ENCODE peak calls at places on chromosomes 12 and 14, in nine cellular contexts. B, G, R, P, H, A, V, C and O are unnamed samples. For H3K4me1, the result is how much of the 10 kb centered on the place peaks cover.

GRCh38 chr14:101369916-101370592 is 191.2 kb upstream of the DIO3 start:
- DNase-seq in P (no peak), A (no peak), C (no peak), V (no peak), R (no peak), G (no peak), H (no peak), B (no peak), O (no peak)

GRCh38 chr14:45249847-45250575 is 3.0 kb downstream of the MIS18BP1 start:
- DNase-seq in C (no peak), B (no peak), R (peak), V (no peak), G (peak), A (no peak), P (peak), H (peak), O (no peak)

GRCh38 chr12:92661269-92661668 is 41.5 kb upstream of the PLEKHG7 start:
- DNase-seq in G (no peak), C (no peak), R (no peak), P (no peak), V (no peak), H (no peak), A (no peak), B (no peak), O (no peak)

GRCh38 chr12:47731723-47732122 is 6.4 kb upstream of the ENDOU start:
- DNase-seq in B (no peak), C (no peak), R (no peak), H (peak), A (no peak), G (no peak), P (no peak), V (no peak), O (no peak)

GRCh38 chr12:128449146-128449894 is 182.3 kb downstream of the TMEM132C start:
- DNase-seq in C (no peak), A (no peak), P (no peak), B (no peak), V (no peak), H (no peak), R (no peak), G (no peak), O (peak)

GRCh38 chr14:61861320-61861865 is 99.2 kb downstream of the SNAPC1 start:
- DNase-seq in H (no peak), R (no peak), G (no peak), A (no peak), B (no peak), C (no peak), P (no peak), V (no peak), O (peak)

GRCh38 chr14:21069388-21070082 is 569 bp upstream of the ARHGEF40 start:
- DNase-seq in V (peak), P (peak), R (peak), C (peak), G (no peak), A (no peak), B (peak), H (peak), O (peak)

GRCh38 chr14:101948666-101949205 is 15.6 kb upstream of the DYNC1H1 start:
- DNase-seq in B (no peak), P (no peak), H (peak), V (peak), G (no peak), R (peak), C (no peak), A (no peak), O (no peak)

GRCh38 chr14:58955294-58955821 is 233.1 kb upstream of the DAAM1 start:
- DNase-seq in R (no peak), C (no peak), B (no peak), G (no peak), V (no peak), H (no peak), A (no peak), P (no peak), O (no peak)

GRCh38 chr12:131103614-131104463 is 150.1 kb downstream of the ADGRD1 start:
- DNase-seq in B (no peak), H (no peak), R (peak), G (no peak), P (no peak), A (no peak), V (no peak), C (peak), O (no peak)

GRCh38 chr14:39177168-39177545 is 2.1 kb downstream of the PNN start:
- DNase-seq in P (no peak), G (no peak), B (no peak), V (no peak), H (no peak), A (no peak), R (no peak), C (no peak), O (no peak)

GRCh38 chr14:50530794-50531193 is 1.6 kb downstream of the MAP4K5 start:
- DNase-seq in A (no peak), B (no peak), P (no peak), C (no peak), H (peak), G (peak), V (no peak), R (no peak), O (no peak)

GRCh38 chr12:106248177-106248848 is 493 bp upstream of the CKAP4 start:
- DNase-seq in P (peak), V (peak), C (peak), B (peak), A (peak), G (peak), R (peak), H (peak), O (peak)

DNA sequence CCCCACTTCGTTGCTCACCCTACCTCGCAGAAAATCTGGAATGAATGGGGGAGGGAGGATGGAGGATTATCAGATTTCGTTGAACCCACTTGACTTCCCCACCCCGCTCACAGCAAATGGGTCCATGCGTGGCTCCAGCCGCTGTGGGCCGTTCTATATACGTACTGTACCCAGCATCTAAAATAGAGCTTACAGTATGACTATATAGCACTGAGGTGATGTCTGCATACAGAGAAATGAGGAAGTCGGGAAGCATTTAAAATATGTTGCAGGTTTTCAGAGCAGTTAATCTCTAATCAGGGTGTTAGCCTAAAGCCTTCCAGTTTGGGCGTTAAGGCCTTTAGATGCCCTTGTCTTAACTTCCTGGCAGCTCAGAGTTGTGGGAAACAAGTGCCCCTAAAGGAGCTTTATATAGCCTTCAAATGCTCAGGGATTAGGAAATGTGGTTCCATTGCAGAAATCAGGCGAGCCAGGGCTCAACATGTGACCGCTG is 1.4 kb downstream of the BICDL1 start:
- DNase-seq in R (no peak), G (peak), B (no peak), H (no peak), V (no peak), A (no peak), C (no peak), P (no peak), O (no peak)
- H3K27ac ChIP-seq in R (no peak), G (no peak), B (no peak), H (no peak), V (no peak), A (no peak), C (no peak), P (no peak), O (no peak)

DNA sequence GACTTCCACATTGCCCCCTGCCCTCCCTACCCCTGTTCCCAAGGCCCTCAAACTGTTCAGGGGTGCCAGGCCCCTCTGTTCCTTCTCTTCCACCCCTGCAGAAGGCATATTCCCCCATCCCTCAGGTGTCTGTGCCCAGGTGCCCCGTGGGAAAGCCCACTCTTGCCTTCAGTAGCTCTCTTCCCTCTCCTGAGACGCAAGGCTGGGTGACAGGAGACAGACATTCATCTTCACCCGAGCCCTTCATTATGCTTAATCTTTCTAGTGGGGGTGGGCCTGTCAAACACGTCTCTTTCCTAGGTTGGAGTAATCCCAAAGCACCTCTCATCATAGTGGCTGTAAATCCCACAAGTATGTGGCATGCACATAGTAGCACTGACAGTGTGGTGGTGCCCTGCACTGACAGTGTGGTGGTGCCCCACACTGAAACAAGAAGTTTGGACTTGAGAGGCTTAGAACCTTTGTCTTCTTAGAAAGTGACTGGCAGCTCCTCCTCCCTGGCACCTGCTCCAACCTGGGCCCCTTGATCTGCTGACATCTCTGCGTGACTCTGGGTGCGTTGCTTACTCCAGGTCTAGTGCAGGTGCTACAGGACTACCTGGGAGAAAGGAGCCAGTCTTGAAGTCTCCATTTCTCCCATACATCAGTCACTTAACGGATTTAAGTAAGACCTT is 16.1 kb downstream of the NINJ2 start:
- DNase-seq in P (no peak), B (no peak), R (no peak), G (no peak), C (no peak), H (no peak), V (no peak), A (no peak), O (no peak)
- H3K4me3 ChIP-seq in P (no peak), B (no peak), R (no peak), G (no peak), C (no peak), H (no peak), V (no peak), A (no peak), O (no peak)

GRCh38 chr14:69661194-69661537 is 49.8 kb downstream of the SUSD6 start:
- DNase-seq in H (no peak), A (no peak), C (no peak), R (no peak), G (no peak), P (no peak), B (no peak), V (no peak), O (no peak)

GRCh38 chr14:69658664-69659261 is 47.4 kb downstream of the SUSD6 start:
- DNase-seq in P (no peak), G (no peak), B (no peak), C (no peak), A (no peak), R (no peak), V (no peak), H (no peak), O (no peak)

GRCh38 chr14:69654109-69654508 is 42.7 kb downstream of the SUSD6 start:
- DNase-seq in A (peak), R (no peak), C (no peak), H (no peak), G (no peak), P (no peak), B (no peak), V (no peak), O (no peak)

GRCh38 chr14:69660344-69661193 is 49.2 kb downstream of the SUSD6 start:
- DNase-seq in V (no peak), A (no peak), B (no peak), P (no peak), R (no peak), H (no peak), G (no peak), C (no peak), O (no peak)

DNA sequence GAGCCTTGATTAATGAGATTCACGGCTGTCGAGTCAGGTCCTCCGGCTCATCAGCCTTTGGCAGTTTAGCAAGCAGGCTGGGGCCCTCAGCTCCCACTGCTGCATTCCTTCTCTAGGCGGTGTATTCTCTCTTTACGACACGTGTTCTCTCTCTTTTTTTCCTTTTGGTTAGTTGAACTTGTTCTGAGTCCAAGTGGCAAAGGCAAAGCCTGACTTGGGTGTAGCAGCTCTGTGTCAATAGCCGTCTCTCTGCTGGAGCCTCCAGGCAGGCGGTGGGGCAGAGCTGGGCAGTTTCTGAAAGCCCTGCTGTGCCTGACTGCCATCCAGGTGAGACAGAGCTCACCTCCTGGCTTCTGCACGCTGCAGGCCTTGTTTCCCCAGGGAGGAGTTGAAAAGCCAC is 46.6 kb downstream of the SUSD6 start:
- DNase-seq in A (no peak), H (peak), R (peak), B (no peak), C (no peak), G (no peak), V (peak), P (peak), O (no peak)
- H3K4me1 ChIP-seq in A (half or more), H (under half), R (under half), B (under half), C (under half), G (half or more), V (under half), P (half or more), O (under half)

GRCh38 chr12:76506149-76506548 is 53.4 kb downstream of the OSBPL8 start:
- DNase-seq in G (no peak), V (no peak), R (no peak), B (no peak), C (no peak), P (no peak), H (no peak), A (no peak), O (no peak)

GRCh38 chr12:76508128-76508661 is 51.4 kb downstream of the OSBPL8 start:
- DNase-seq in H (no peak), A (no peak), G (no peak), R (no peak), P (no peak), B (no peak), C (no peak), V (no peak), O (no peak)

GRCh38 chr12:76503957-76504356 is 55.6 kb downstream of the OSBPL8 start:
- DNase-seq in R (no peak), P (no peak), V (no peak), H (no peak), C (no peak), G (no peak), A (no peak), B (no peak), O (no peak)

DNA sequence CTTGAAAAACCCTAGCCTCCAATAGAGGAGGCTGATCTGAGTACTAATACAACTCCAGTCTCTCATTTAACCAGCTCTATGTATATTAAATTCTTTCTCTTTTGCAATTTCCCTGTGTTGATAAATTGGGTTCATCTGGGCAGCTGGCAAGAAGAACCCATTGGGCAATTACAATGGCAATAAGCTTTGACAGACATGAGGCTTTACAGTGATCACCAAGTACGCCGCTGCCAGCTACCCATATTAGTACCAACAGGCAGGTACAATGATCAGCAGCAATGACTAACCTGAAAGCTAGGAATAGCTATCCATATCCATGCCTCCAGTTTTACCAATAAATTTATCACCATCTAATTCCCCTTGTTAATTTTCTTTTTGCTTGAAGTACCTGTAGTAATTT is 54.5 kb downstream of the OSBPL8 start:
- DNase-seq in H (no peak), V (no peak), R (no peak), C (no peak), A (no peak), P (no peak), B (no peak), G (no peak), O (no peak)
- H3K27ac ChIP-seq in H (no peak), V (no peak), R (no peak), C (no peak), A (no peak), P (no peak), B (no peak), G (no peak), O (no peak)

GRCh38 chr14:56494167-56494566 is 85.4 kb upstream of the TMEM260 start:
- DNase-seq in A (no peak), H (no peak), C (no peak), P (no peak), R (peak), B (no peak), G (no peak), V (no peak), O (no peak)
- H3K4me3 ChIP-seq in A (no peak), H (no peak), C (no peak), P (no peak), R (no peak), B (no peak), G (no peak), V (no peak), O (no peak)

GRCh38 chr14:64719601-64720000 is 15.4 kb downstream of the PLEKHG3 start:
- DNase-seq in C (peak), V (no peak), P (no peak), B (no peak), G (no peak), A (no peak), R (no peak), H (no peak), O (no peak)
- H3K4me1 ChIP-seq in C (under half), V (half or more), P (half or more), B (under half), G (under half), A (half or more), R (under half), H (under half), O (under half)

GRCh38 chr12:104651812-104652211 is 195.1 kb downstream of the CHST11 start:
- DNase-seq in H (no peak), G (no peak), B (no peak), C (no peak), P (no peak), R (no peak), V (no peak), A (no peak), O (no peak)

GRCh38 chr12:104650541-104650940 is 193.8 kb downstream of the CHST11 start:
- DNase-seq in V (no peak), G (no peak), R (no peak), C (no peak), B (no peak), A (no peak), P (no peak), H (no peak), O (no peak)

GRCh38 chr12:104649913-104650312 is 193.2 kb downstream of the CHST11 start:
- DNase-seq in P (no peak), R (no peak), V (no peak), B (no peak), C (no peak), H (no peak), G (no peak), A (no peak), O (no peak)

GRCh38 chr12:104648746-104649145 is 192.0 kb downstream of the CHST11 start:
- DNase-seq in P (no peak), C (no peak), B (no peak), V (no peak), A (no peak), H (no peak), G (no peak), R (no peak), O (no peak)

GRCh38 chr12:104649217-104649834 is 192.6 kb downstream of the CHST11 start:
- DNase-seq in V (no peak), P (no peak), C (no peak), G (no peak), A (no peak), H (no peak), B (no peak), R (no peak), O (no peak)
- H3K27ac ChIP-seq in V (no peak), P (no peak), C (no peak), G (no peak), A (no peak), H (no peak), B (no peak), R (no peak), O (no peak)

DNA sequence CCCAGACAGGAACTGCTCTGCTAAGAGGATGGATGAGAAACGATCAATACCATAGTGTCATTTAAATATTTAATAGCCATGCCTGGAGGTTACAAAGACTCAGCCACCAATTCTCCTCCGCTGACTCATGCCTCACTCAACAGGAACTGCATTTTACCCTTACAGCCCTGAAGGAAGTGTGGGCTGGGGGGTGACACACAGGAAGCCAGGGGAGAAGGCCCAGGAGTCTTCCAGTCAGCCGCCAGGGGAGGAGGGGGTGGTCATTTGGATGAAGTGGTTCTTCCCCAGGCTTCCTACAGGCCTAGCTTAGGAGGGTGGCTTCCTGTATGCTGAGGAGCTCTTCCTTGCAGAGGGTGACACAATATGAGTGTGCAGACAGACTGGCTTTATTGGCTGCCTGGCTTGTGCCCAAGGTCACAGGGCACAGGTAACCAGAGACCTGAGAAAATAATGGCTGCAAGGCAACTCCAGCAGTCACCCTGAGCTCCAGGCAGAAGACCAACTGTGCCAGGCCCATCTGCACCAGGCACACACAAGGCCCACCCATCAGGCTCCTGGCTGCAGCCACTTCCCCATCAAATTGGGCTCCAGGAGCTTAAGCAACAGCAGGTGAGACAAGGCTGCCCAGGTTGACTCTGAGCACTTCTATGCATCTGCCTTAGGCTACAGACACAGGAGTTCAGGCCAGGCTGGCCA is 30.6 kb upstream of the RPLP0 start:
- DNase-seq in G (peak), A (peak), C (peak), B (no peak), R (peak), V (peak), H (peak), P (peak), O (peak)
- H3K4me3 ChIP-seq in G (no peak), A (peak), C (no peak), B (no peak), R (no peak), V (no peak), H (peak), P (no peak), O (peak)